ENCODE peak calls at places on chromosomes 7 and 10, in ten cellular contexts. I is neural progenitor cell; L is NCI-H345; J is stimulated activated CD4-positive, alpha-beta T cell treated with anti-CD3 and anti-CD28 coated beads, Interleukin-15, amount 100 ng/mL, for 48 hours; Y is T-helper 9 cell; A is activated naive CD8-positive, alpha-beta T cell treated with anti-CD3 and anti-CD28 coated beads, Interleukin-2, amount 50 U/mL, for 24 hours; P is activated CD8-positive, alpha-beta memory T cell treated with anti-CD3 and anti-CD28 coated beads for 48 hours; O is left ventricle myocardium superior; F is psoas muscle; H is EH. S is an unnamed sample.

GRCh38 chr10:131946321-131946751 is 35.4 kb downstream of the BNIP3 start:
- DNase-seq in J (no peak), O (no peak), I (no peak), H (peak), F (no peak), Y (no peak), A (no peak), L (no peak), P (no peak), S (no peak)

GRCh38 chr10:91652364-91652763 is 19.5 kb upstream of the PPP1R3C start:
- DNase-seq in I (peak), L (no peak), P (no peak), O (peak), H (peak), F (no peak), J (no peak), A (no peak), Y (no peak), S (no peak)

GRCh38 chr7:110043514-110043913 is 1047.4 kb upstream of the LRRN3 start:
- DNase-seq in F (no peak), J (no peak), O (no peak), H (peak), I (no peak), Y (no peak), L (no peak), P (no peak), A (no peak), S (no peak)

GRCh38 chr7:36784991-36785940 is 61.0 kb upstream of the AOAH start:
- DNase-seq in H (no peak), P (peak), O (peak), A (peak), J (peak), L (no peak), I (no peak), F (peak), Y (peak), S (no peak)

GRCh38 chr10:126062132-126063032 is 166.0 kb downstream of the FANK1 start:
- DNase-seq in H (peak), I (no peak), A (no peak), F (peak), L (no peak), Y (no peak), J (no peak), P (no peak), O (peak), S (no peak)

GRCh38 chr7:157846281-157846680 is 509.5 kb downstream of the DNAJB6 start:
- DNase-seq in H (no peak), I (no peak), Y (no peak), L (no peak), J (no peak), F (no peak), O (no peak), A (no peak), P (no peak), S (no peak)

GRCh38 chr7:132930881-132931280 is 151.0 kb downstream of the CHCHD3 start:
- DNase-seq in H (peak), O (no peak), A (no peak), L (peak), Y (no peak), I (peak), F (no peak), J (no peak), P (no peak), S (no peak)

GRCh38 chr10:52283174-52283573 is 30.9 kb upstream of the DKK1 start:
- DNase-seq in O (no peak), J (no peak), P (no peak), I (no peak), H (peak), A (no peak), Y (no peak), L (no peak), F (no peak), S (no peak)

GRCh38 chr7:66542049-66542448 is 86.6 kb upstream of the KCTD7 start:
- DNase-seq in L (no peak), Y (no peak), O (no peak), P (no peak), F (no peak), A (no peak), J (no peak), I (no peak), H (no peak), S (no peak)

GRCh38 chr10:78991187-78991586 is 77.6 kb upstream of the ZMIZ1 start:
- DNase-seq in A (no peak), I (no peak), L (no peak), P (no peak), F (no peak), H (peak), J (no peak), Y (no peak), O (no peak), S (no peak)

GRCh38 chr7:82067628-82068264 is 297.9 kb upstream of the HGF start:
- DNase-seq in F (no peak), P (no peak), O (no peak), H (no peak), J (no peak), A (no peak), I (no peak), Y (no peak), L (no peak), S (no peak)

GRCh38 chr10:74705361-74705980 is 120.9 kb upstream of the KAT6B start:
- DNase-seq in L (peak), Y (no peak), H (no peak), I (no peak), P (no peak), F (no peak), O (no peak), A (no peak), J (no peak), S (no peak)

GRCh38 chr7:36045275-36045674 is 107.8 kb upstream of the EEPD1 start:
- DNase-seq in H (peak), A (no peak), J (no peak), F (no peak), P (no peak), Y (no peak), L (no peak), O (no peak), I (no peak), S (no peak)

GRCh38 chr10:73644015-73644743 is 2.9 kb upstream of the MYOZ1 start:
- DNase-seq in J (peak), F (no peak), I (peak), A (peak), P (no peak), O (peak), Y (peak), H (peak), L (peak), S (peak)

GRCh38 chr10:121772406-121772805 is 155.4 kb downstream of the ATE1 start:
- DNase-seq in H (peak), O (no peak), Y (no peak), L (no peak), F (no peak), A (no peak), I (no peak), J (no peak), P (no peak), S (no peak)

GRCh38 chr10:119608316-119609155 is 11.8 kb upstream of the TIAL1 start:
- DNase-seq in L (peak), I (peak), Y (peak), A (peak), J (peak), O (peak), H (peak), F (peak), P (no peak), S (peak)

GRCh38 chr7:13016633-13017324 is 329.3 kb downstream of the ARL4A start:
- DNase-seq in H (no peak), J (no peak), Y (no peak), F (no peak), I (peak), O (no peak), A (no peak), P (no peak), L (no peak), S (no peak)

GRCh38 chr7:105131033-105131656 is 117.1 kb downstream of the KMT2E start:
- DNase-seq in Y (no peak), A (no peak), O (no peak), F (no peak), P (no peak), H (no peak), J (no peak), I (no peak), L (no peak), S (no peak)

GRCh38 chr10:115001506-115002381 is 63.7 kb downstream of the TRUB1 start:
- DNase-seq in Y (no peak), H (peak), A (no peak), I (no peak), O (no peak), F (peak), L (no peak), J (no peak), P (no peak), S (no peak)